ENCODE peak calls at places on chromosomes 7 and 10, in four cellular contexts. S, L, R and G are unnamed samples.

GRCh38 chr7:57638651-57639050 is 188.7 kb downstream of the ZNF716 start:
- DNase-seq in S (no peak), R (no peak), L (no peak), G (no peak)

GRCh38 chr10:100653957-100654834 is 91.2 kb upstream of the PAX2 start:
- DNase-seq in R (peak), L (no peak), S (no peak), G (no peak)

GRCh38 chr10:80288849-80289248 is 609 bp downstream of the MAT1A start:
- DNase-seq in L (no peak), S (no peak), R (no peak), G (no peak)

GRCh38 chr10:133159950-133160812 is at the start of gene KNDC1:
- DNase-seq in R (peak), L (no peak), S (no peak), G (peak)

GRCh38 chr10:71513454-71513853 is 116.7 kb downstream of the CDH23 start:
- DNase-seq in R (no peak), S (no peak), L (no peak), G (no peak)

GRCh38 chr7:107017965-107018714 is 26.4 kb upstream of the PRKAR2B start:
- DNase-seq in L (no peak), S (no peak), R (no peak), G (no peak)

GRCh38 chr10:90437452-90437851 is 420.4 kb downstream of the HTR7 start:
- DNase-seq in L (no peak), R (no peak), S (no peak), G (no peak)

GRCh38 chr10:32687116-32687515 is 241.2 kb downstream of the CCDC7 start:
- DNase-seq in L (no peak), S (no peak), R (no peak), G (no peak)

GRCh38 chr7:70387197-70387596 is 744.7 kb upstream of the GALNT17 start:
- DNase-seq in S (no peak), R (no peak), L (no peak), G (no peak)

GRCh38 chr7:26684447-26684846 is 179.9 kb downstream of the SKAP2 start:
- DNase-seq in S (peak), R (no peak), L (no peak), G (peak)

GRCh38 chr10:91088300-91089140 is 131.9 kb upstream of the PCGF5 start:
- DNase-seq in L (peak), S (peak), R (no peak), G (no peak)

GRCh38 chr7:35849158-35849831 is 48.4 kb downstream of the SEPTIN7 start:
- DNase-seq in R (no peak), L (no peak), S (peak), G (peak)

GRCh38 chr10:122323941-122324675 is 50.4 kb upstream of the PLEKHA1 start:
- DNase-seq in R (no peak), L (no peak), S (no peak), G (no peak)

GRCh38 chr10:46528675-46529615 is 27.5 kb downstream of the GPRIN2 start:
- DNase-seq in L (no peak), S (no peak), R (no peak), G (no peak)

GRCh38 chr7:28755255-28755654 is 202.9 kb downstream of the TRIL start:
- DNase-seq in S (no peak), L (no peak), R (no peak), G (no peak)

GRCh38 chr7:66683770-66684123 is 55.1 kb downstream of the KCTD7 start:
- DNase-seq in L (no peak), R (no peak), S (no peak), G (no peak)

GRCh38 chr10:27242473-27242950 is 1.9 kb upstream of the ACBD5 start:
- DNase-seq in L (no peak), S (no peak), R (no peak), G (no peak)

GRCh38 chr7:1856161-1856965 is 186.3 kb downstream of the ELFN1 start:
- DNase-seq in R (no peak), L (no peak), S (no peak), G (no peak)

GRCh38 chr7:126657599-126658358 is 595.0 kb downstream of the GRM8 start:
- DNase-seq in S (no peak), L (no peak), R (no peak), G (no peak)

GRCh38 chr10:63976538-63976937 is 455.3 kb downstream of the REEP3 start:
- DNase-seq in R (no peak), L (no peak), S (peak), G (peak)